ENCODE peak calls at places on chromosomes 2 and 18, in eight cellular contexts. T is stomach, C is SK-N-SH, I is transverse colon, K is GM23338, O is breast epithelium, Q is spleen, J is K562. Y is an unnamed sample.
A peak's percentile ranks its signal among the peaks of the same experiment; 100 is the strongest.

GRCh38 chr2:147649288-147649687 is 195.5 kb upstream of the ACVR2A start:
- DNase-seq in I (no peak), J (no peak), T (peak; percentile 27), O (no peak), Q (no peak), K (no peak), C (no peak), Y (no peak)

GRCh38 chr18:74508366-74508765 is 12.2 kb downstream of the CNDP2 start:
- DNase-seq in K (no peak), Q (peak; percentile 35), O (no peak), T (peak; percentile 13), J (no peak), I (no peak), C (no peak), Y (no peak)

GRCh38 chr18:45997689-45998088 is 30.6 kb upstream of the EPG5 start:
- DNase-seq in K (peak; percentile 17), O (no peak), C (no peak), J (no peak), I (no peak), T (no peak), Q (no peak), Y (no peak)

GRCh38 chr2:237025090-237025865 is 60.4 kb upstream of the COPS8 start:
- DNase-seq in O (no peak), K (no peak), I (peak; percentile 73), T (peak; percentile 51), C (no peak), J (no peak), Q (no peak), Y (peak; percentile 57)

GRCh38 chr2:8848328-8849100 is 11.1 kb upstream of the KIDINS220 start:
- DNase-seq in T (no peak), C (no peak), Q (no peak), O (no peak), J (no peak), I (no peak), K (no peak), Y (no peak)

GRCh38 chr2:86616502-86616901 is 7.2 kb downstream of the RNF103 start:
- DNase-seq in C (no peak), J (no peak), K (no peak), O (no peak), Q (no peak), I (no peak), T (no peak), Y (no peak)

GRCh38 chr2:119958642-119959268 is 54.1 kb upstream of the EPB41L5 start:
- DNase-seq in I (no peak), T (no peak), O (no peak), K (no peak), J (no peak), Q (no peak), C (no peak), Y (no peak)

GRCh38 chr18:72086421-72086820 is 457.7 kb downstream of the CBLN2 start:
- DNase-seq in K (peak; percentile 53), T (no peak), C (no peak), O (no peak), I (no peak), Q (no peak), J (no peak), Y (no peak)

GRCh38 chr2:54845514-54845913 is 122.1 kb downstream of the EML6 start:
- DNase-seq in J (no peak), C (no peak), T (no peak), O (no peak), K (no peak), I (no peak), Q (no peak), Y (no peak)

GRCh38 chr2:152635635-152636298 is 81.5 kb downstream of the PRPF40A start:
- DNase-seq in I (peak; percentile 69), Q (peak; percentile 75), T (peak; percentile 70), J (peak; percentile 73), C (peak; percentile 60), O (no peak), K (peak; percentile 87), Y (peak; percentile 6)

GRCh38 chr2:211737282-211737681 is 801.3 kb downstream of the ERBB4 start:
- DNase-seq in J (no peak), T (no peak), Q (no peak), K (no peak), O (no peak), C (no peak), I (no peak), Y (no peak)

GRCh38 chr2:7209776-7210555 is 292.8 kb downstream of the RNF144A start:
- DNase-seq in J (no peak), T (no peak), K (no peak), I (no peak), O (no peak), Q (no peak), C (no peak), Y (no peak)

GRCh38 chr2:238908960-238909951 is 61.4 kb downstream of the TWIST2 start:
- DNase-seq in T (no peak), C (no peak), I (no peak), Q (peak; percentile 70), J (no peak), K (peak; percentile 40), O (no peak), Y (peak; percentile 19)

GRCh38 chr2:227759411-227760113 is 13.9 kb downstream of the SCYGR8 start:
- DNase-seq in T (no peak), K (peak; percentile 32), O (no peak), C (no peak), I (no peak), J (no peak), Q (no peak), Y (no peak)

GRCh38 chr2:151305129-151305691 is 15.7 kb upstream of the NMI start:
- DNase-seq in O (no peak), I (no peak), J (no peak), K (no peak), C (no peak), Q (no peak), T (no peak), Y (no peak)

GRCh38 chr2:46298522-46299351 is 1.5 kb downstream of the EPAS1 start:
- DNase-seq in C (peak; percentile 88), O (peak; percentile 54), K (peak; percentile 59), T (peak; percentile 75), Q (peak; percentile 88), J (peak; percentile 44), I (peak; percentile 56), Y (peak; percentile 66)

GRCh38 chr18:34117319-34117718 is 107.4 kb downstream of the NOL4 start:
- DNase-seq in C (peak; percentile 36), J (no peak), O (no peak), K (peak; percentile 22), Q (no peak), T (no peak), I (no peak), Y (no peak)

GRCh38 chr2:26651458-26652155 is 10.4 kb upstream of the CIB4 start:
- DNase-seq in J (no peak), Q (peak; percentile 34), K (no peak), O (no peak), T (peak; percentile 2), I (no peak), C (no peak), Y (no peak)

GRCh38 chr2:178075006-178075326 is 2.4 kb upstream of the PDE11A start:
- DNase-seq in C (no peak), T (no peak), I (no peak), J (no peak), Q (no peak), O (no peak), K (no peak), Y (no peak)

GRCh38 chr2:178072000-178072382 is 586 bp downstream of the PDE11A start:
- DNase-seq in J (no peak), O (no peak), C (no peak), Q (no peak), K (no peak), T (no peak), I (no peak), Y (peak; percentile 63)

GRCh38 chr2:178070824-178071223 is 1.8 kb downstream of the PDE11A start:
- DNase-seq in O (no peak), I (no peak), K (no peak), Q (no peak), T (no peak), C (no peak), J (no peak), Y (no peak)

GRCh38 chr2:178074123-178075005 is 1.8 kb upstream of the PDE11A start:
- DNase-seq in I (no peak), O (no peak), C (no peak), K (no peak), J (peak; percentile 57), Q (no peak), T (no peak), Y (no peak)

GRCh38 chr2:178072383-178073301 is at the start of gene PDE11A:
- DNase-seq in J (peak; percentile 88), T (peak; percentile 92), Q (peak; percentile 81), C (peak; percentile 87), K (peak; percentile 94), O (peak; percentile 78), I (peak; percentile 92), Y (peak; percentile 90)
- TF ChIP-seq POLR2AphosphoS5 in J (peak; percentile 77), T (peak; percentile 23), Q (peak; percentile 65), C (peak; percentile 56), K (peak; percentile 33), O (peak; percentile 21), I (peak; percentile 64), Y (no peak)

GRCh38 chr2:127516031-127516430 is 10.3 kb downstream of the IWS1 start:
- DNase-seq in I (peak; percentile 59), K (no peak), C (no peak), T (no peak), J (no peak), O (peak; percentile 56), Q (no peak), Y (peak; percentile 66)
- TF ChIP-seq CTCF in I (no peak), K (no peak), C (no peak), T (no peak), J (no peak), O (no peak), Q (no peak), Y (no peak)

DNA sequence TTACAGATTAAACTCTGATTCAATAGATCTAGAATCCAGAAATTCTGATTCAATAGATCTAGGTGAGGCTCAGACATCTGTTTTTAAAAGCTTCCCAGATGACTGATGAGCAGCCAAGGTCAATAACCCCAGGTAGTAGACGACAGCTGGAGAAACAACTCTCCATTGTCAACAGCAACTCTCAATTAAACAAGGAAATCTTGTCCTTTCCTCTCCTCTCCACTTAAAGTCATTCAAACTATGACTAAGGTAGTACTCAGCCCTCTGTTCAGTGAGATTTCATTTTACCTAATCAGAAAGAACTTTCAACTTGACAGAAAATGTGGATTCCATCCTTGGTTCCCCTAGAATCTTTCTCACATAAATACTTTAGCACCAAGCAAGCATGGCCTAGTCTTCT is 94.6 kb upstream of the SCG2 start:
- DNase-seq in J (no peak), O (no peak), T (no peak), K (no peak), C (no peak), I (no peak), Q (no peak), Y (no peak)
- TF ChIP-seq POLR2AphosphoS5 in J (no peak), O (no peak), T (no peak), K (no peak), C (no peak), I (no peak), Q (no peak), Y (no peak)

DNA sequence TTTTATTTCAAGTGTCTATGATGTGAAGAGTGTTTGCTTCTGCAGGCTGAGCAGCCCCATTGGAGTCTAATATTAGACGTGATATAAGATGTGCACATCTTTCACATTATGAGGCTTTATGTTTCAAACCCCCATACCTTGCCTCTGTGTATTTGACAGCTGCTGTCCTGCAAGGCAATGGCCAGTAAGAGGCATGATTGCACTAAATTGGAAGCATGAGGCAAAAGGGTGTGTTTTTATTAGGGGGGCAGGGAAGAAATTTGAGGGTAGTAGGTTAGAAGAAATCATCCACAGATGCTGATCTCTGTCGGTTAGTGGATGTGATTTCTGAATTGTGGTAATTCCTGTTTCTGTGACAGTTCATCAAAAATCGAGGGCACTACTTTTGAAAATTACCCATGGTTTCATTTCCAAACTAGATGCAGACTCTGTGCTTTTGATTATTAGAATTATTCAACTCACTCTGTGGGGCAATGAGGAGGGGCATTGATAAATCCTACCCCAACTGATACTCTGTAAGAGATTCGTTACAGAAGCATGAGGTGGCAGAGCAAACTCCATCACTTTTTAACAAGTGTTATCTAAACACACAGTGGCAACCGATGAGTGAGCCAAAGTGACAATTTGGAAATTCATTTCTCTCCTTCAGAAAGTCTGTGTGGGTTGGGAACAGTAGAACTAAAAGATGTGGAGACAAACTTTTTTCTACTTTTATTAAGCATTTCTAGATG is 452.9 kb downstream of the ARHGAP15 start:
- DNase-seq in K (no peak), O (no peak), I (no peak), Q (no peak), C (no peak), J (no peak), T (no peak), Y (no peak)
- TF ChIP-seq CTCF in K (peak; percentile 49), O (no peak), I (no peak), Q (no peak), C (peak; percentile 38), J (peak; percentile 20), T (no peak), Y (no peak)